ENCODE peak calls at places on chromosomes 11 and 22, in four cellular contexts. One of them, this sample, is unnamed.

GRCh38 chr11:99585606-99586005 is 564.9 kb downstream of the CNTN5 start:
- DNase-seq in HCT116: no peak
- DNase-seq in HepG2: no peak
- DNase-seq in K562: no peak
- DNase-seq in this sample: no peak

GRCh38 chr11:115500547-115501503 is 3.4 kb downstream of the CADM1 start:
- DNase-seq in HCT116: no peak
- DNase-seq in HepG2: peak
- DNase-seq in K562: no peak
- DNase-seq in this sample: no peak

GRCh38 chr11:128928400-128928799 is 14.3 kb downstream of the TP53AIP1 start:
- DNase-seq in HCT116: no peak
- DNase-seq in HepG2: no peak
- DNase-seq in K562: no peak
- DNase-seq in this sample: no peak

GRCh38 chr11:84722583-84723108 is 904.5 kb downstream of the DLG2 start:
- DNase-seq in HCT116: no peak
- DNase-seq in HepG2: no peak
- DNase-seq in K562: no peak
- DNase-seq in this sample: no peak

GRCh38 chr22:49825944-49826602 is 1.6 kb downstream of the BRD1 start:
- DNase-seq in HCT116: no peak
- DNase-seq in HepG2: peak
- DNase-seq in K562: peak
- DNase-seq in this sample: no peak

GRCh38 chr11:2509481-2510001 is 64.7 kb downstream of the KCNQ1 start:
- DNase-seq in HCT116: no peak
- DNase-seq in HepG2: no peak
- DNase-seq in K562: peak
- DNase-seq in this sample: no peak

GRCh38 chr11:125975634-125976033 is 29.8 kb downstream of the VSIG10L2 start:
- DNase-seq in HCT116: no peak
- DNase-seq in HepG2: no peak
- DNase-seq in K562: no peak
- DNase-seq in this sample: no peak

GRCh38 chr11:22460181-22460580 is 122.0 kb downstream of the SLC17A6 start:
- DNase-seq in HCT116: no peak
- DNase-seq in HepG2: no peak
- DNase-seq in K562: no peak
- DNase-seq in this sample: no peak

GRCh38 chr11:120231963-120232362 is 8.0 kb upstream of the POU2F3 start:
- DNase-seq in HCT116: no peak
- DNase-seq in HepG2: no peak
- DNase-seq in K562: no peak
- DNase-seq in this sample: no peak

GRCh38 chr11:116731097-116731761 is 41.6 kb downstream of the BUD13 start:
- DNase-seq in HCT116: no peak
- DNase-seq in HepG2: peak
- DNase-seq in K562: no peak
- DNase-seq in this sample: no peak

GRCh38 chr22:46484861-46485595 is 52.4 kb downstream of the CELSR1 start:
- DNase-seq in HCT116: no peak
- DNase-seq in HepG2: no peak
- DNase-seq in K562: no peak
- DNase-seq in this sample: no peak

GRCh38 chr11:94511932-94512781 is at the start of gene C11orf97:
- DNase-seq in HCT116: no peak
- DNase-seq in HepG2: peak
- DNase-seq in K562: peak
- DNase-seq in this sample: no peak

GRCh38 chr22:46069518-46070214 is 80.7 kb upstream of the PPARA start:
- DNase-seq in HCT116: peak
- DNase-seq in HepG2: no peak
- DNase-seq in K562: no peak
- DNase-seq in this sample: peak

GRCh38 chr22:23070418-23071162 is at the start of gene GNAZ:
- DNase-seq in HCT116: no peak
- DNase-seq in HepG2: no peak
- DNase-seq in K562: no peak
- DNase-seq in this sample: no peak

GRCh38 chr11:120168960-120169681 is 31.2 kb upstream of the TRIM29 start:
- DNase-seq in HCT116: no peak
- DNase-seq in HepG2: peak
- DNase-seq in K562: peak
- DNase-seq in this sample: no peak

GRCh38 chr11:112961751-112962747 is 829 bp downstream of the NCAM1 start:
- DNase-seq in HCT116: no peak
- DNase-seq in HepG2: no peak
- DNase-seq in K562: no peak
- DNase-seq in this sample: no peak

GRCh38 chr11:94295534-94295933 is 8.8 kb upstream of the IZUMO1R start:
- DNase-seq in HCT116: no peak
- DNase-seq in HepG2: no peak
- DNase-seq in K562: no peak
- DNase-seq in this sample: no peak

GRCh38 chr11:124867700-124868099 is 2.5 kb downstream of the ROBO3 start:
- DNase-seq in HCT116: peak
- DNase-seq in HepG2: peak
- DNase-seq in K562: peak
- DNase-seq in this sample: no peak

GRCh38 chr11:102853956-102854355 is 10.5 kb upstream of the MMP3 start:
- DNase-seq in HCT116: no peak
- DNase-seq in HepG2: no peak
- DNase-seq in K562: no peak
- DNase-seq in this sample: no peak

GRCh38 chr11:282171-282570 is 4.0 kb downstream of the NLRP6 start:
- DNase-seq in HCT116: no peak
- DNase-seq in HepG2: no peak
- DNase-seq in K562: no peak
- DNase-seq in this sample: no peak

GRCh38 chr11:121671276-121672168 is 218.8 kb upstream of the SORL1-AS1 start:
- DNase-seq in HCT116: no peak
- DNase-seq in HepG2: no peak
- DNase-seq in K562: no peak
- DNase-seq in this sample: no peak

GRCh38 chr11:73147771-73148681 is 5.9 kb upstream of the FCHSD2 start:
- DNase-seq in HCT116: no peak
- DNase-seq in HepG2: no peak
- DNase-seq in K562: no peak
- DNase-seq in this sample: no peak

GRCh38 chr11:3183523-3183922 is 18.4 kb upstream of the OSBPL5 start:
- DNase-seq in HCT116: no peak
- DNase-seq in HepG2: no peak
- DNase-seq in K562: no peak
- DNase-seq in this sample: no peak

GRCh38 chr11:17528181-17528691 is 16.0 kb downstream of the USH1C start:
- DNase-seq in HCT116: no peak
- DNase-seq in HepG2: peak
- DNase-seq in K562: peak
- DNase-seq in this sample: peak

GRCh38 chr11:102664001-102664752 is 39.0 kb upstream of the MMP20 start:
- DNase-seq in HCT116: peak
- DNase-seq in HepG2: peak
- DNase-seq in K562: peak
- DNase-seq in this sample: no peak

GRCh38 chr22:32619614-32620426 is 145.2 kb downstream of the FBXO7 start:
- DNase-seq in HCT116: no peak
- DNase-seq in HepG2: peak
- DNase-seq in K562: no peak
- DNase-seq in this sample: no peak

GRCh38 chr11:79439893-79440450 is 858 bp downstream of the TENM4 start:
- DNase-seq in HCT116: no peak
- DNase-seq in HepG2: no peak
- DNase-seq in K562: no peak
- DNase-seq in this sample: no peak

GRCh38 chr11:33402066-33402465 is 144.9 kb downstream of the HIPK3 start:
- DNase-seq in HCT116: no peak
- DNase-seq in HepG2: no peak
- DNase-seq in K562: peak
- DNase-seq in this sample: no peak

GRCh38 chr11:75199412-75199955 is 41.1 kb upstream of the TPBGL start:
- DNase-seq in HCT116: no peak
- DNase-seq in HepG2: no peak
- DNase-seq in K562: no peak
- DNase-seq in this sample: no peak

GRCh38 chr11:65779919-65780769 is 632 bp downstream of the AP5B1 start:
- DNase-seq in HCT116: peak
- DNase-seq in HepG2: peak
- DNase-seq in K562: peak
- DNase-seq in this sample: peak

GRCh38 chr11:80155412-80156017 is 714.7 kb upstream of the TENM4 start:
- DNase-seq in HCT116: no peak
- DNase-seq in HepG2: peak
- DNase-seq in K562: peak
- DNase-seq in this sample: peak

GRCh38 chr11:6251120-6251733 is 8.4 kb upstream of the CCKBR start:
- DNase-seq in HCT116: peak
- DNase-seq in HepG2: peak
- DNase-seq in K562: peak
- DNase-seq in this sample: peak

GRCh38 chr11:96524475-96524874 is 134.7 kb downstream of the JRKL start:
- DNase-seq in HCT116: no peak
- DNase-seq in HepG2: no peak
- DNase-seq in K562: no peak
- DNase-seq in this sample: no peak

GRCh38 chr11:61120865-61121831 is 18.9 kb downstream of the CD5 start:
- DNase-seq in HCT116: no peak
- DNase-seq in HepG2: no peak
- DNase-seq in K562: no peak
- DNase-seq in this sample: no peak

GRCh38 chr11:42161886-42162285 is 702.4 kb upstream of the LRRC4C start:
- DNase-seq in HCT116: no peak
- DNase-seq in HepG2: no peak
- DNase-seq in K562: no peak
- DNase-seq in this sample: no peak

GRCh38 chr11:2448661-2449547 is 4.1 kb downstream of the KCNQ1 start:
- DNase-seq in HCT116: no peak
- DNase-seq in HepG2: no peak
- DNase-seq in K562: no peak
- DNase-seq in this sample: no peak

GRCh38 chr11:130441726-130442125 is 6.7 kb upstream of the ADAMTS15 start:
- DNase-seq in HCT116: no peak
- DNase-seq in HepG2: no peak
- DNase-seq in K562: no peak
- DNase-seq in this sample: no peak

GRCh38 chr22:46044718-46045458 is 67.9 kb upstream of the WNT7B start:
- DNase-seq in HCT116: no peak
- DNase-seq in HepG2: no peak
- DNase-seq in K562: no peak
- DNase-seq in this sample: no peak

GRCh38 chr11:67001332-67001731 is 21.6 kb upstream of the SYT12 start:
- DNase-seq in HCT116: no peak
- DNase-seq in HepG2: no peak
- DNase-seq in K562: no peak
- DNase-seq in this sample: no peak

GRCh38 chr11:117862019-117862725 is 14.3 kb downstream of the FXYD6 start:
- DNase-seq in HCT116: no peak
- DNase-seq in HepG2: no peak
- DNase-seq in K562: no peak
- DNase-seq in this sample: no peak
- H3K4me3 ChIP-seq in HCT116: no peak
- H3K4me3 ChIP-seq in HepG2: no peak
- H3K4me3 ChIP-seq in K562: no peak
- H3K4me3 ChIP-seq in this sample: no peak

DNA sequence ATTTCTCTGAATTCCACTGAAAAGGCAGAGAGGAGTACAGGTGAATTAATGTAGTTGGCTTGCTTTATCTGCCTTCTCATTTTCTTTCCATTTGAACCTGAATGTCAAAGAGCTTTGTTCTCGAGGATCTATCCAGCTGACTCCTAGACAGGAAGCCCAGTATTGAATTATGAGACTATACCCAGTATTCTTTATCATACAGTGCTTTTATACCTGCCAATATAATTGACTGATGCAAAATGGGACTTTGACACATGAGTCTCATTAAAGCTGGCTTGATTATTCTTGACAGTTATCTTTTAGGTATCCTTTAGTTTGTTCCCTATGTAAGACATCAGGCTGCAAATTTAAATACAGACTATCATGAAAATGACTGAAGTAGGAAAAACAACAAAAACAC is 117.3 kb downstream of the ENTHD1 start:
- DNase-seq in HCT116: no peak
- DNase-seq in HepG2: no peak
- DNase-seq in K562: no peak
- DNase-seq in this sample: no peak
- TF ChIP-seq REST in HCT116: no peak
- TF ChIP-seq REST in HepG2: no peak
- TF ChIP-seq REST in K562: no peak
- TF ChIP-seq REST in this sample: no peak

DNA sequence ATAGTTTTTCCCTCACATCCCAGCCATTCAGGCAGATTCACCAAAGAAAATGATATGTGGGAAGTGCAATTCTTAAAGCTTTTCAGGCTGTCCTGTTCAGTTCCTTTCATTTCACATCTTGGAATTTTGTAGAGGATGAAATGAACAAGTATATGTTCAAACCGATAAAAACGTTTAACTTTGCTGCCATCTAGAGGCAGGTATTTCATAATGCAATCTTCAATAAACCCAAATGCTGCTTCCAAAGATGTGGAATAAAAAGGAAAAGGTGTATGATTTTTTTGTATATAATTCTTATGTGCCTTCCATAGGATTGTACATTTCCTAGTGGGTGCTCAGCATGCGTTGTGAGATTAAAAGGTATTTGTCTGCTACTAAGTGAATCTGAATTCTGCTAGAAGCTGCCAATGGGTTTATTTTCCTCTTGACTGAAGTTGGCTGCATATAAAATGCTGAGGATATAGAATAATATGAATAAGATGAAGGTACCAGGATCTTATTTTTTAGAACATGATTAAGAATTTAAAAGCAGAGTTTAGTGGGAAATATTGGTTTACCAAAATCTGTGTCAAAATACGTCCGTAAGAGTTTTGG is 199.3 kb downstream of the PGR start:
- DNase-seq in HCT116: peak
- DNase-seq in HepG2: peak
- DNase-seq in K562: peak
- DNase-seq in this sample: no peak
- TF ChIP-seq TCF7L2 in HCT116: no peak
- TF ChIP-seq TCF7L2 in HepG2: no peak
- TF ChIP-seq TCF7L2 in K562: no peak
- TF ChIP-seq TCF7L2 in this sample: no peak

DNA sequence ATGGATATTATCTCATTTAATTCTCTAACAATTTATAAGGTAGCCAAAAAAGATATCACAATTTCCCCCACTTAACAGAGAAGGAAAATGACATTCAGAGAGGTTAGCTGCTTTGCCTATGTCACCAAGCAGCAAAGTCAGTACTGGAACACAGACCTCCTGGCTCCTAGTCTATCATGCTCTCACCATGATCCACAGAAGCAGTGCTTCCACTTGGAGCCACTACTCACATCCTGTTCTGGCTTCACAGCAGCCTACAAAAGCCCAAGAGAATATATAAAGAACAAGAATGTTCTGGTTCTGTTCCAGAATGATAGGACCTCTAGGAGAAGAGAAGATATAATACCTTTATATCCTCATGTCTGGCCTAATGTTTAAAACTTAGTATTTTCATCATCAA is 59.5 kb upstream of the SCUBE2 start:
- DNase-seq in HCT116: no peak
- DNase-seq in HepG2: no peak
- DNase-seq in K562: no peak
- DNase-seq in this sample: no peak
- H3K4me3 ChIP-seq in HCT116: no peak
- H3K4me3 ChIP-seq in HepG2: no peak
- H3K4me3 ChIP-seq in K562: no peak
- H3K4me3 ChIP-seq in this sample: no peak

GRCh38 chr11:10459029-10459970 is 4.2 kb downstream of the AMPD3 start:
- DNase-seq in HCT116: no peak
- DNase-seq in HepG2: no peak
- DNase-seq in K562: peak
- DNase-seq in this sample: no peak
- TF ChIP-seq REST in HCT116: no peak
- TF ChIP-seq REST in HepG2: no peak
- TF ChIP-seq REST in K562: peak
- TF ChIP-seq REST in this sample: no peak

This sample was measured in Panc1.